ENCODE peak calls at places on chromosome 5, in eight cellular contexts. E is NCI-H187; B is HT-29; F is SK-MEL-5; M is prostate gland; G is stimulated activated CD4-positive, alpha-beta T cell treated with anti-CD3 and anti-CD28 coated beads, TNF-alpha, amount 100 ng/mL, for 4 hours; W is aorta; Z is brain pericyte. L is an unnamed sample.

GRCh38 chr5:16312786-16313185 is 133.2 kb upstream of the MARCHF11 start:
- DNase-seq in E (no peak), B (no peak), F (no peak), M (no peak), G (no peak), W (no peak), Z (no peak), L (no peak)

GRCh38 chr5:5537426-5537825 is 114.9 kb downstream of the ICE1 start:
- DNase-seq in E (no peak), B (no peak), F (no peak), M (no peak), G (no peak), W (no peak), Z (no peak), L (no peak)

GRCh38 chr5:27315541-27316282 is 277.3 kb upstream of the CDH9 start:
- DNase-seq in E (no peak), B (no peak), F (no peak), M (no peak), G (no peak), W (no peak), Z (peak), L (peak)

GRCh38 chr5:176535101-176535654 is 2.0 kb downstream of the RNF44 start:
- DNase-seq in E (no peak), B (peak), F (no peak), M (peak), G (no peak), W (peak), Z (no peak), L (peak)

GRCh38 chr5:136182618-136183017 is 10.3 kb downstream of the SMIM32 start:
- DNase-seq in E (no peak), B (no peak), F (no peak), M (no peak), G (no peak), W (no peak), Z (no peak), L (peak)

GRCh38 chr5:151183451-151184245 is 26.1 kb upstream of the ANXA6 start:
- DNase-seq in E (no peak), B (no peak), F (no peak), M (no peak), G (no peak), W (no peak), Z (no peak), L (peak)

GRCh38 chr5:88660326-88660946 is 222.5 kb downstream of the MEF2C start:
- DNase-seq in E (peak), B (no peak), F (no peak), M (no peak), G (no peak), W (no peak), Z (no peak), L (no peak)

GRCh38 chr5:7897014-7897600 is 28.2 kb downstream of the MTRR start:
- DNase-seq in E (no peak), B (peak), F (peak), M (no peak), G (no peak), W (no peak), Z (no peak), L (peak)

GRCh38 chr5:28544501-28544900 is 1506.1 kb upstream of the CDH9 start:
- DNase-seq in E (no peak), B (no peak), F (no peak), M (no peak), G (no peak), W (no peak), Z (no peak), L (no peak)

GRCh38 chr5:101047181-101047580 is 144.1 kb upstream of the ST8SIA4 start:
- DNase-seq in E (no peak), B (no peak), F (no peak), M (no peak), G (no peak), W (no peak), Z (no peak), L (no peak)

GRCh38 chr5:37248387-37248969 is 698 bp downstream of the CPLANE1 start:
- DNase-seq in E (no peak), B (no peak), F (peak), M (no peak), G (no peak), W (no peak), Z (no peak), L (peak)

GRCh38 chr5:170451764-170452365 is 52.0 kb upstream of the KCNIP1 start:
- DNase-seq in E (no peak), B (no peak), F (no peak), M (no peak), G (no peak), W (no peak), Z (no peak), L (peak)

GRCh38 chr5:86864022-86864421 is 246.3 kb downstream of the COX7C start:
- DNase-seq in E (no peak), B (no peak), F (no peak), M (no peak), G (no peak), W (no peak), Z (no peak), L (no peak)

GRCh38 chr5:56037531-56038010 is 42.8 kb upstream of the IL6ST start:
- DNase-seq in E (no peak), B (no peak), F (no peak), M (no peak), G (no peak), W (no peak), Z (no peak), L (no peak)

GRCh38 chr5:67085616-67086015 is 111.0 kb downstream of the CD180 start:
- DNase-seq in E (peak), B (no peak), F (no peak), M (no peak), G (no peak), W (no peak), Z (no peak), L (no peak)

GRCh38 chr5:17218353-17219005 is 1.0 kb downstream of the BASP1 start:
- DNase-seq in E (no peak), B (no peak), F (no peak), M (peak), G (no peak), W (peak), Z (no peak), L (peak)

GRCh38 chr5:98705841-98706240 is 67.6 kb upstream of the RGMB start:
- DNase-seq in E (no peak), B (no peak), F (no peak), M (no peak), G (no peak), W (no peak), Z (no peak), L (peak)

GRCh38 chr5:94849821-94850736 is 231.6 kb downstream of the SLF1 start:
- DNase-seq in E (no peak), B (peak), F (peak), M (no peak), G (no peak), W (no peak), Z (no peak), L (peak)

GRCh38 chr5:137714931-137715330 is 21.0 kb downstream of the KLHL3 start:
- DNase-seq in E (no peak), B (no peak), F (no peak), M (no peak), G (no peak), W (no peak), Z (no peak), L (no peak)

GRCh38 chr5:43008369-43009158 is 31.6 kb downstream of the ANXA2R start:
- DNase-seq in E (peak), B (peak), F (peak), M (peak), G (peak), W (peak), Z (peak), L (peak)

GRCh38 chr5:170903075-170903474 is 41.3 kb downstream of the RANBP17 start:
- DNase-seq in E (no peak), B (no peak), F (no peak), M (no peak), G (no peak), W (peak), Z (no peak), L (no peak)

GRCh38 chr5:41956943-41957342 is 31.9 kb downstream of the FBXO4 start:
- DNase-seq in E (no peak), B (no peak), F (no peak), M (no peak), G (no peak), W (no peak), Z (no peak), L (no peak)

GRCh38 chr5:144028058-144028457 is 142.4 kb downstream of the YIPF5 start:
- DNase-seq in E (no peak), B (no peak), F (no peak), M (no peak), G (no peak), W (no peak), Z (no peak), L (peak)

GRCh38 chr5:76084496-76085285 is 1.5 kb downstream of the SV2C start:
- DNase-seq in E (no peak), B (no peak), F (no peak), M (no peak), G (no peak), W (no peak), Z (no peak), L (no peak)

GRCh38 chr5:143398451-143399237 is 4.8 kb downstream of the NR3C1 start:
- DNase-seq in E (no peak), B (no peak), F (peak), M (no peak), G (no peak), W (no peak), Z (no peak), L (no peak)

GRCh38 chr5:37182667-37183066 is 66.5 kb downstream of the CPLANE1 start:
- DNase-seq in E (no peak), B (no peak), F (no peak), M (no peak), G (no peak), W (no peak), Z (no peak), L (no peak)

GRCh38 chr5:132238169-132238744 is 10.6 kb upstream of the P4HA2 start:
- DNase-seq in E (no peak), B (peak), F (peak), M (peak), G (peak), W (peak), Z (no peak), L (peak)

GRCh38 chr5:129852747-129853352 is 51.4 kb upstream of the CHSY3 start:
- DNase-seq in E (peak), B (peak), F (peak), M (peak), G (peak), W (peak), Z (peak), L (peak)

GRCh38 chr5:156920042-156920860 is 42.8 kb downstream of the TIMD4 start:
- DNase-seq in E (no peak), B (no peak), F (no peak), M (no peak), G (peak), W (no peak), Z (no peak), L (no peak)

GRCh38 chr5:761854-762685 is 22.5 kb downstream of the ZDHHC11B start:
- DNase-seq in E (peak), B (no peak), F (no peak), M (no peak), G (no peak), W (peak), Z (no peak), L (no peak)

GRCh38 chr5:128536861-128537305 is 1.2 kb downstream of the FBN2 start:
- DNase-seq in E (no peak), B (no peak), F (no peak), M (no peak), G (no peak), W (no peak), Z (no peak), L (peak)

GRCh38 chr5:57311251-57311650 is 137.4 kb downstream of the GPBP1 start:
- DNase-seq in E (no peak), B (no peak), F (no peak), M (no peak), G (no peak), W (no peak), Z (no peak), L (no peak)

GRCh38 chr5:140481758-140482157 is 65.7 kb upstream of the EIF4EBP3 start:
- DNase-seq in E (no peak), B (no peak), F (no peak), M (no peak), G (no peak), W (no peak), Z (no peak), L (peak)

GRCh38 chr5:139438707-139439012 is 665 bp downstream of the DNAJC18 start:
- DNase-seq in E (no peak), B (no peak), F (no peak), M (no peak), G (no peak), W (no peak), Z (no peak), L (no peak)

GRCh38 chr5:139251695-139252288 is 41.7 kb upstream of the MATR3 start:
- DNase-seq in E (no peak), B (no peak), F (no peak), M (no peak), G (no peak), W (no peak), Z (no peak), L (no peak)

GRCh38 chr5:39209924-39210323 is 9.4 kb downstream of the FYB1 start:
- DNase-seq in E (no peak), B (no peak), F (no peak), M (no peak), G (peak), W (peak), Z (no peak), L (no peak)

GRCh38 chr5:108260105-108260857 is 121.6 kb downstream of the FBXL17 start:
- DNase-seq in E (peak), B (peak), F (peak), M (peak), G (peak), W (peak), Z (peak), L (peak)

GRCh38 chr5:65113766-65114165 is 345.0 kb downstream of the CWC27 start:
- DNase-seq in E (no peak), B (no peak), F (no peak), M (no peak), G (no peak), W (no peak), Z (no peak), L (no peak)